ENCODE peak calls at places on chromosome 22, in nine cellular contexts. N is CD8-positive, alpha-beta memory T cell; R is kidney; D is Caco-2; E is fibroblast of villous mesenchyme; S is dorsolateral prefrontal cortex; C is adipocyte; F is AG10803; A is neuronal stem cell. L is an unnamed sample.

GRCh38 chr22:49934891-49935557 is 16.6 kb downstream of the CRELD2 start:
- DNase-seq in N (peak), R (peak), D (no peak), E (peak), S (peak), C (peak), F (peak), A (no peak), L (peak)

GRCh38 chr22:39498368-39498767 is 3.7 kb upstream of the MIEF1 start:
- DNase-seq in N (no peak), R (peak), D (no peak), E (no peak), S (no peak), C (no peak), F (no peak), A (no peak), L (peak)

GRCh38 chr22:17888855-17889254 is 114.6 kb upstream of the BID start:
- DNase-seq in N (no peak), R (no peak), D (no peak), E (peak), S (no peak), C (peak), F (peak), A (no peak), L (no peak)

GRCh38 chr22:33405194-33405593 is 347.0 kb upstream of the SYN3 start:
- DNase-seq in N (no peak), R (no peak), D (no peak), E (no peak), S (no peak), C (no peak), F (no peak), A (no peak), L (no peak)

GRCh38 chr22:43378011-43378704 is 33.7 kb upstream of the MPPED1 start:
- DNase-seq in N (no peak), R (peak), D (no peak), E (peak), S (no peak), C (no peak), F (peak), A (no peak), L (no peak)

GRCh38 chr22:49052023-49052538 is 775.6 kb downstream of the BRD1 start:
- DNase-seq in N (no peak), R (peak), D (no peak), E (no peak), S (no peak), C (no peak), F (no peak), A (no peak), L (no peak)

GRCh38 chr22:33920927-33921575 is 775 bp upstream of the LARGE1 start:
- DNase-seq in N (peak), R (peak), D (peak), E (peak), S (peak), C (peak), F (peak), A (peak), L (peak)

GRCh38 chr22:17954200-17954859 is 70.0 kb downstream of the MICAL3 start:
- DNase-seq in N (no peak), R (no peak), D (no peak), E (no peak), S (no peak), C (no peak), F (no peak), A (no peak), L (no peak)

GRCh38 chr22:35128637-35129036 is 62.7 kb downstream of the ISX start:
- DNase-seq in N (no peak), R (no peak), D (no peak), E (no peak), S (no peak), C (no peak), F (no peak), A (no peak), L (no peak)

GRCh38 chr22:22789922-22790845 is 97.4 kb upstream of the IGLL5 start:
- DNase-seq in N (no peak), R (no peak), D (no peak), E (no peak), S (no peak), C (no peak), F (no peak), A (no peak), L (no peak)

DNA sequence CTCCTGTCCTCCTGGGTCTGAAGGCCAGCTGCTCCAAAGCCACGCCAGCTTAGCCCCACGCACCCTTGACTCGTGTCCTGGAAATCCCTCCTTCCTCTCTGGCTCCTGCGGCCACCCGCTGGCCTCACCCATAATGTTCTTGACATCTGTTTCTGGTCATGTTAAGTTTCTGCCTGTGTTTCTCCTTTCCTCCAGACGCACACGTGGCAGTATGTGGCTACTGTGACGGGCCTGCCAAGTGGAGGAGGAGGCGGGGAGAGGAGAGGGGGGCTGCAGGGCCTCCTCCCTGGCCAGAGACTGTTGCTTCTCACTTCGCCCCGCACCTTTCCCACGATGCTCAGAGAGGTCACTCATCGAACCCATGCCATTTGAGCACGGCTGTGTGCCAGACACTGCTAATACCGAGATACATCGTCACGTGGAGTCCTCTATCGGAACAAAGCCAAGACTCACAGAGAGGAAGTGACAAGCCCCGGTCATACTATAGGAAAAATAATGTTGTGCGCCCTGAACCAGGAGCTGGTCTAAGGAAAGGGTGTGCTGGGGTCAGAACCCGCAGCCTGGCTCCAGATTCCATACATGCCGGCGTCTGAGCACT is 11.5 kb downstream of the C1QTNF6 start:
- DNase-seq in N (no peak), R (peak), D (peak), E (peak), S (no peak), C (peak), F (peak), A (no peak), L (no peak)
- H3K4me3 ChIP-seq in N (no peak), R (no peak), D (no peak), E (no peak), S (no peak), C (peak), F (peak), A (no peak), L (no peak)

DNA sequence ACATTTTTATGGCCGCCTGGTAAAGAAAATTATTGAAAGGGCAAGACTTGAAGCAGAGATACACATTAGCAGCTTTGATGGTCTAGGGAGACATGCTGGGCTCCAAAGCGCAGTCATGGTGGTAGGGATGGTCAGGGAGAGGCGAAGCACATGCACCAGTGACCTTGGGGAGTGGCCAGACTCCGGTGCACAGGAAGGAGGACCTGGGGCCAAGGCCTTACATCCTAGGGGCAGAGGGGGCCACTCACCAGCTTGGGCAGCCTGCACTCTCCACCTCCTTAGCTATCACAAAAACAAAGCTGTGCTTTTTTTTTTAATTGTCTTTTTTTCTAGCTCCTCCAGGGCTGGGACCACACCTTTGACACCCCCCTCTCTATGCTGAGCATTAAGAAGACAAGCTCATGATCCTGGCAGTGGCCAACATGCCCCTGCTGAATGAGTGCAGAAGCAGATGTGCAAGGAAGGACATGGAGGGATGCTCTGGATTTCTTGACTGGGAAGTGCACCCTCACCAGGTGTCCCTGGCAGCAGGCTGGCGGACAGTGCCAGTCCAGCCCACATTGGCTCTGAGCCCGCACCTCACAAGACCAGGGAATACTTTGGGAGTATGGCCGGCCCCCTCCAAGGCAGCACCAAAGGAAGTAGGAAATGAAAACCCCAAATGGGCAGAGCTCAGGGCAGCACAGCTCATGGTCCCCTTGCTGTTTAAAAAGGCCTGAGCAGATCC is 619.9 kb downstream of the TBC1D22A start:
- DNase-seq in N (no peak), R (peak), D (peak), E (no peak), S (no peak), C (no peak), F (no peak), A (no peak), L (no peak)
- H3K4me3 ChIP-seq in N (no peak), R (no peak), D (no peak), E (no peak), S (no peak), C (no peak), F (no peak), A (no peak), L (no peak)

DNA sequence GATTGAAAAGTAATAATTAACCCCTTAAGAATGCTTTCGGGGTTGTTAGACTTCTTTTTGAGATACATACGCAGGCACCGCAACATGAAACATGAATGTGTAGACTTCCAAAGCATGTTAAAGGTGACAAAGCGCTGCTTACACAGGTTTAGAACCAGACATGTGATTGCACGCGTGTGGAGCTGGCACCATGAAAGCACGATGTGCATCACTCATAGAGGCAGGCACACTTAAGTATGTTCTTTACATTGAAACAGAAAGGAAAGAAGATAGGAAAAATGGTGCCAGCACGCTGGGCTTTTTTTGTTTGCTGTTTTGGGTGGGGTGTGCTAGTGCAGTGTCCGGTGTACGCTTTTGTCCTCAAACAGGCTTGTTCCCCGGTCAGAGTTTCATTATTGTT is 83.6 kb upstream of the PPARA start:
- DNase-seq in N (no peak), R (peak), D (peak), E (peak), S (peak), C (no peak), F (peak), A (no peak), L (no peak)
- H3K4me3 ChIP-seq in N (no peak), R (peak), D (no peak), E (peak), S (peak), C (peak), F (peak), A (no peak), L (no peak)

GRCh38 chr22:40534379-40535188 is 101.9 kb downstream of the MRTFA start:
- DNase-seq in N (no peak), R (no peak), D (no peak), E (peak), S (peak), C (peak), F (peak), A (no peak), L (no peak)

GRCh38 chr22:40535189-40535512 is 101.4 kb downstream of the MRTFA start:
- DNase-seq in N (no peak), R (no peak), D (no peak), E (no peak), S (no peak), C (no peak), F (no peak), A (no peak), L (no peak)

GRCh38 chr22:40535642-40536041 is 100.9 kb downstream of the MRTFA start:
- DNase-seq in N (no peak), R (no peak), D (no peak), E (no peak), S (no peak), C (no peak), F (no peak), A (no peak), L (no peak)

GRCh38 chr22:40531951-40532900 is 104.3 kb downstream of the MRTFA start:
- DNase-seq in N (no peak), R (no peak), D (no peak), E (no peak), S (no peak), C (peak), F (no peak), A (no peak), L (no peak)

DNA sequence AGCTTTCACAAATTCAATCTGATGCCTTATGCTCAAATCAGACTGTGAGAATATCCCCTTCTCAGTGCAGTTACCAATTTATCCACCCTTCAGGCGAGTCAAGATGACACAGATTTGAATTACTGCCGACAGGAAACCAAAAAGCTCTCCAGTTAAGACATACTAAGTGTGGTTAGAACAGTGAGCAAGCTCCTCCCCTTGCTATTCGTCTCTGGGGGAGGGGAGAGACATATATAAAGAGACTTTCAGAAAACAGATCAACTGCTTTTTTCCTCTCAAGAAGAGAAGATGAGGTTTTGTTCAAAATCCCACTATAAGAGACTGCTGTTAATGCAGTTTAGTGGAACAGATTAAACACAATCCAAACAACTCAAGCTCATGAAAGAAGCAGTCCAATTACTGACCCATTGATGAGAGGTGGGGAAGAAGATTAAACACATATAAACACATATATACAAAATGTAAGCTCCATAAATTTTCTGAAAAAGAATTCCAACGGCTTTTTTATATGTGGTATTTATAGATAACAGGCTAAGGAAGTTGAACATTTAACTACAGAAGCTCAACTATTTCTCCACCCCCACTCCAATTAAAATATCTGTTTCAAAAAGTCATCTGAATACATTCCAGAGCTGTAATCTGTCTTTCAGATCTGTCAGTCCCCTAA is 102.7 kb downstream of the MRTFA start:
- DNase-seq in N (peak), R (no peak), D (no peak), E (peak), S (no peak), C (peak), F (peak), A (no peak), L (no peak)
- H3K4me3 ChIP-seq in N (peak), R (peak), D (no peak), E (peak), S (peak), C (peak), F (peak), A (no peak), L (no peak)

GRCh38 chr22:19943665-19944026 is 2.0 kb upstream of the TXNRD2 start:
- DNase-seq in N (no peak), R (peak), D (no peak), E (peak), S (no peak), C (peak), F (peak), A (no peak), L (no peak)
- H3K4me3 ChIP-seq in N (no peak), R (no peak), D (no peak), E (no peak), S (no peak), C (no peak), F (peak), A (no peak), L (no peak)

GRCh38 chr22:38070250-38070921 is 13.2 kb downstream of the PICK1 start:
- DNase-seq in N (no peak), R (peak), D (no peak), E (no peak), S (no peak), C (no peak), F (no peak), A (no peak), L (no peak)
- H3K4me3 ChIP-seq in N (no peak), R (no peak), D (no peak), E (no peak), S (no peak), C (no peak), F (no peak), A (no peak), L (no peak)

DNA sequence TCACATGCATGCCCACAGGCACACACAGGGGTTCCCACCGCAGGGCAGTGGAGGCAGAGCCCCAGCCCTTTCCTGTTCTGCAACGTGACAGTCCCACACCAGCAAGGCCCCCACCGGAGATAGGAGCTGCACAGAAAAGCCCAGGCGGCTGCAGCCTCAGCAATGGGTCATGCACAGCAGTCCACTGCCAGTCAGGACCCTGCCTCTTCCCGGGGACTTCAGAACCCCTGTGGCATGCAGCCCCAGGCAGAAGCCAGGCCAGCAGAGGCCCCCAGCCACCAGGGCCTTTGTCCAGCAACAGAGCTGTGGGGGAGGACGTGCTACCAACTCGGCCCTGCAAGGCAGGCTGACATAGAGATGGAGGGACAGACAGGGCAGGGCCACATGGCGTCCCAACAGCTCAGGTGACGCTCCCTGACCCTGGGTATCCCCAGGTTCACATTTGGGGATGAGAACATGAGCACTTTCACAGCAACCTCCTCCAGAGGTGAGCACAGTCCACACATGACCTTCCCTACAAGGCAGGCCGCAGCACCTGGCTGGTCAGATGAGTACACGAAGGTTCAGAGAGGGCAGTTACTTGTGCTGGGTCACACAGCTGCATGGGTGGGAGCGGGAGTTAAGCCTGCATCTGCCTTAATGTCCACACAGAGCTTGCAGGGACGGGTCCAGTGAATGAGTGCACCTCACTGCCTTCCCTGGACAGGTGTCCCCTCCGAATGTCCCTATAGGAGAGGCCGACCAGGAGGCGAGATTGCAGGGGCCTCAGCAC is 87.3 kb downstream of the CELSR1 start:
- DNase-seq in N (no peak), R (peak), D (no peak), E (no peak), S (no peak), C (no peak), F (no peak), A (no peak), L (no peak)
- H3K4me3 ChIP-seq in N (no peak), R (no peak), D (no peak), E (no peak), S (no peak), C (no peak), F (no peak), A (no peak), L (no peak)

GRCh38 chr22:45903355-45904149 is 73.4 kb downstream of the WNT7B start:
- DNase-seq in N (no peak), R (no peak), D (no peak), E (peak), S (no peak), C (peak), F (peak), A (no peak), L (peak)
- H3K4me3 ChIP-seq in N (no peak), R (no peak), D (no peak), E (peak), S (no peak), C (no peak), F (no peak), A (no peak), L (peak)

DNA sequence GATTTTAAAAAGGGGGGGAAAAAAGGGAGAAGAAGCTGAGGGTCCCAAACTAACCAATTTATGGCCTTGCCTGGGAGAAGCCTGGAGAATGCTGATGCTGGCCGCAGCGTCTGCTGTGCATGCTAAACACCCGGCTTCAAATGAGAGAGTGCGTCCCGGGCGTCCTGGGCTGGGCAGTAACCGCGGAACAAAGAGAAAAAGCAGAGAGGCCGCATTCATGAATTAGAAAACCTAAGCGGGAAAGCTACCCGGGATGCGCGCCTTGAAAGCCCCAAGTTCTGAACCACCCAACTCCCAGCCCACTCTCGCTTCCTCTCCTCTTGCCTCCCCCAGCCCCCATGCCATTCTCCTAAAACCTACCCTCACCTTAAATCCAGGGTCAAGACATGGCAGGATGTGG is 6.5 kb downstream of the MN1 start:
- DNase-seq in N (no peak), R (peak), D (no peak), E (no peak), S (peak), C (peak), F (no peak), A (no peak), L (no peak)
- H3K4me3 ChIP-seq in N (no peak), R (no peak), D (no peak), E (no peak), S (peak), C (peak), F (peak), A (peak), L (no peak)

DNA sequence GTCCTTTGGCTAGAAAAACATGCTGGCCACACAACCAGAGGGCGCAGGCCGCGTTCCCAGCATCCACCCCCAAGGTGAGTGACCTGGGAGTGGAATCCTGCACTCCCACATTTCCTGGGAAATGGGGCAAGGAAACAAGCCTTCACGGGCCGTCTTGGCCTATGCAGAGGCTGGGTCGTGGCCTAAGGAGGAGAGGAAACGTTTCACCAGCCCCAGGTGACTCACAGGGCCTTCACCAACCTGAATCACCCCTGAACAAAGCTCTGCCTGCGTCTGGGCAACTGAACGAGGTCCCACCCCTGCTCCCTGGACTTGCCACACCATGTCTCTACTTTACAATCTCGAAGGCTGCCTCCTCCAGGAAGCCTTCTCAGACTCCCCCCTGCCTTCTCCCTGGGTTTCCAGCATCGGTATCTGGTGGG is 13.2 kb downstream of the MYH9 start:
- DNase-seq in N (no peak), R (peak), D (no peak), E (no peak), S (no peak), C (no peak), F (no peak), A (no peak), L (peak)
- H3K4me3 ChIP-seq in N (peak), R (no peak), D (no peak), E (no peak), S (no peak), C (no peak), F (no peak), A (no peak), L (peak)